ENCODE peak calls at places on chromosomes 3 and 15, in seven cellular contexts. A, D, U, K, S, F and T are unnamed samples.

GRCh38 chr15:69244798-69245197 is 53.9 kb upstream of the PAQR5 start:
- DNase-seq in A (no peak), D (no peak), U (no peak), K (no peak), S (no peak), F (no peak), T (no peak)

GRCh38 chr15:88690331-88690730 is 51.5 kb downstream of the ISG20 start:
- DNase-seq in A (no peak), D (no peak), U (no peak), K (no peak), S (no peak), F (no peak), T (no peak)

GRCh38 chr3:149198611-149199010 is 23.0 kb downstream of the CP start:
- DNase-seq in A (no peak), D (no peak), U (no peak), K (no peak), S (no peak), F (no peak), T (no peak)

GRCh38 chr15:71114887-71115566 is at the start of gene THSD4:
- DNase-seq in A (peak), D (peak), U (peak), K (peak), S (peak), F (peak), T (peak)

GRCh38 chr15:91553455-91553854 is 300.1 kb upstream of the SLCO3A1 start:
- DNase-seq in A (peak), D (no peak), U (no peak), K (no peak), S (no peak), F (no peak), T (no peak)

GRCh38 chr3:31629054-31629453 is 96.3 kb downstream of the STT3B start:
- DNase-seq in A (no peak), D (no peak), U (no peak), K (no peak), S (no peak), F (no peak), T (no peak)

GRCh38 chr15:81054236-81054635 is 53.5 kb downstream of the TLNRD1 start:
- DNase-seq in A (no peak), D (no peak), U (no peak), K (no peak), S (no peak), F (no peak), T (no peak)

GRCh38 chr3:128486692-128487537 is 6.1 kb downstream of the GATA2 start:
- DNase-seq in A (no peak), D (peak), U (peak), K (peak), S (no peak), F (peak), T (no peak)

GRCh38 chr3:65604863-65605526 is 433.7 kb downstream of the MAGI1 start:
- DNase-seq in A (no peak), D (no peak), U (no peak), K (no peak), S (no peak), F (peak), T (no peak)

GRCh38 chr15:100129677-100130076 is 212.1 kb downstream of the ADAMTS17 start:
- DNase-seq in A (no peak), D (no peak), U (no peak), K (no peak), S (no peak), F (no peak), T (no peak)

GRCh38 chr15:77497108-77497737 is 76.5 kb downstream of the HMG20A start:
- DNase-seq in A (no peak), D (no peak), U (no peak), K (peak), S (peak), F (peak), T (peak)

GRCh38 chr3:102979202-102979601 is 544.4 kb downstream of the ZPLD1 start:
- DNase-seq in A (no peak), D (no peak), U (no peak), K (no peak), S (no peak), F (no peak), T (no peak)

GRCh38 chr3:99843590-99844260 is 26.1 kb downstream of the CMSS1 start:
- DNase-seq in A (no peak), D (no peak), U (no peak), K (no peak), S (no peak), F (no peak), T (no peak)

GRCh38 chr15:57251308-57251707 is 125.0 kb upstream of the CGNL1 start:
- DNase-seq in A (no peak), D (no peak), U (no peak), K (no peak), S (no peak), F (no peak), T (no peak)

GRCh38 chr3:64408770-64409169 is 183.5 kb upstream of the PRICKLE2 start:
- DNase-seq in A (no peak), D (no peak), U (no peak), K (no peak), S (no peak), F (peak), T (no peak)

GRCh38 chr3:69294014-69294771 is 91.7 kb downstream of the FRMD4B start:
- DNase-seq in A (no peak), D (peak), U (no peak), K (no peak), S (no peak), F (no peak), T (no peak)